ENCODE peak calls at places on chromosomes 1 and 21, in seven cellular contexts. One of them, this sample, is unnamed.

GRCh38 chr1:27572679-27573426 is 31.1 kb downstream of the AHDC1 start:
- DNase-seq in astrocyte of the spinal cord: no peak
- DNase-seq in LoVo: no peak
- DNase-seq in AG04449: no peak
- DNase-seq in stimulated activated CD8-positive, alpha-beta memory T cell treated with anti-CD3 and anti-CD28 coated beads, Interleukin-7, amount 100 ng/mL, for 24 hours: no peak
- DNase-seq in GM04503: no peak
- DNase-seq in type B pancreatic cell: no peak
- DNase-seq in this sample: no peak

GRCh38 chr1:161131721-161132409 is 602 bp downstream of the DEDD start:
- DNase-seq in astrocyte of the spinal cord: peak; percentile 11
- DNase-seq in stimulated activated CD8-positive, alpha-beta memory T cell treated with anti-CD3 and anti-CD28 coated beads, Interleukin-7, amount 100 ng/mL, for 24 hours: no peak
- DNase-seq in type B pancreatic cell: no peak
- DNase-seq in AG04449: no peak
- DNase-seq in GM04503: no peak
- DNase-seq in LoVo: no peak
- DNase-seq in this sample: no peak

GRCh38 chr1:113940365-113941244 is 11.5 kb downstream of the HIPK1 start:
- DNase-seq in astrocyte of the spinal cord: no peak
- DNase-seq in LoVo: no peak
- DNase-seq in stimulated activated CD8-positive, alpha-beta memory T cell treated with anti-CD3 and anti-CD28 coated beads, Interleukin-7, amount 100 ng/mL, for 24 hours: no peak
- DNase-seq in type B pancreatic cell: no peak
- DNase-seq in GM04503: no peak
- DNase-seq in AG04449: no peak
- DNase-seq in this sample: no peak

GRCh38 chr1:26887125-26887524 is 3.0 kb downstream of the GPN2 start:
- DNase-seq in type B pancreatic cell: no peak
- DNase-seq in AG04449: no peak
- DNase-seq in stimulated activated CD8-positive, alpha-beta memory T cell treated with anti-CD3 and anti-CD28 coated beads, Interleukin-7, amount 100 ng/mL, for 24 hours: no peak
- DNase-seq in LoVo: no peak
- DNase-seq in GM04503: no peak
- DNase-seq in astrocyte of the spinal cord: peak; percentile 47
- DNase-seq in this sample: no peak

GRCh38 chr1:224116131-224116530 is 2.2 kb downstream of the FBXO28 start:
- DNase-seq in LoVo: peak; percentile 84
- DNase-seq in stimulated activated CD8-positive, alpha-beta memory T cell treated with anti-CD3 and anti-CD28 coated beads, Interleukin-7, amount 100 ng/mL, for 24 hours: no peak
- DNase-seq in GM04503: no peak
- DNase-seq in astrocyte of the spinal cord: peak; percentile 72
- DNase-seq in AG04449: no peak
- DNase-seq in type B pancreatic cell: no peak
- DNase-seq in this sample: no peak

GRCh38 chr1:155085504-155086181 is 7.0 kb downstream of the EFNA3 start:
- DNase-seq in astrocyte of the spinal cord: no peak
- DNase-seq in type B pancreatic cell: peak; percentile 73
- DNase-seq in GM04503: no peak
- DNase-seq in LoVo: peak; percentile 80
- DNase-seq in AG04449: no peak
- DNase-seq in stimulated activated CD8-positive, alpha-beta memory T cell treated with anti-CD3 and anti-CD28 coated beads, Interleukin-7, amount 100 ng/mL, for 24 hours: peak; percentile 51
- DNase-seq in this sample: peak; percentile 77

GRCh38 chr21:24045775-24046215 is 1561.5 kb downstream of the MRPL39 start:
- DNase-seq in astrocyte of the spinal cord: peak; percentile 97
- DNase-seq in AG04449: peak; percentile 82
- DNase-seq in GM04503: peak; percentile 4
- DNase-seq in stimulated activated CD8-positive, alpha-beta memory T cell treated with anti-CD3 and anti-CD28 coated beads, Interleukin-7, amount 100 ng/mL, for 24 hours: no peak
- DNase-seq in type B pancreatic cell: no peak
- DNase-seq in LoVo: no peak
- DNase-seq in this sample: peak; percentile 42

GRCh38 chr1:229945795-229946194 is 121.2 kb upstream of the GALNT2 start:
- DNase-seq in GM04503: no peak
- DNase-seq in LoVo: no peak
- DNase-seq in stimulated activated CD8-positive, alpha-beta memory T cell treated with anti-CD3 and anti-CD28 coated beads, Interleukin-7, amount 100 ng/mL, for 24 hours: no peak
- DNase-seq in AG04449: no peak
- DNase-seq in astrocyte of the spinal cord: no peak
- DNase-seq in type B pancreatic cell: no peak
- DNase-seq in this sample: no peak

GRCh38 chr1:34268311-34269042 is 91.8 kb downstream of the C1orf94 start:
- DNase-seq in GM04503: peak; percentile 74
- DNase-seq in astrocyte of the spinal cord: peak; percentile 74
- DNase-seq in LoVo: peak; percentile 51
- DNase-seq in stimulated activated CD8-positive, alpha-beta memory T cell treated with anti-CD3 and anti-CD28 coated beads, Interleukin-7, amount 100 ng/mL, for 24 hours: no peak
- DNase-seq in type B pancreatic cell: no peak
- DNase-seq in AG04449: peak; percentile 31
- DNase-seq in this sample: peak; percentile 22

GRCh38 chr1:18398791-18399551 is 81.8 kb upstream of the KLHDC7A start:
- DNase-seq in astrocyte of the spinal cord: no peak
- DNase-seq in type B pancreatic cell: no peak
- DNase-seq in stimulated activated CD8-positive, alpha-beta memory T cell treated with anti-CD3 and anti-CD28 coated beads, Interleukin-7, amount 100 ng/mL, for 24 hours: no peak
- DNase-seq in LoVo: no peak
- DNase-seq in AG04449: no peak
- DNase-seq in GM04503: no peak
- DNase-seq in this sample: no peak

GRCh38 chr1:55179177-55179835 is 35.9 kb downstream of the USP24 start:
- DNase-seq in LoVo: no peak
- DNase-seq in AG04449: no peak
- DNase-seq in astrocyte of the spinal cord: no peak
- DNase-seq in type B pancreatic cell: no peak
- DNase-seq in GM04503: no peak
- DNase-seq in stimulated activated CD8-positive, alpha-beta memory T cell treated with anti-CD3 and anti-CD28 coated beads, Interleukin-7, amount 100 ng/mL, for 24 hours: no peak
- DNase-seq in this sample: no peak

GRCh38 chr1:233443040-233443439 is 115.5 kb downstream of the MAP3K21 start:
- DNase-seq in GM04503: no peak
- DNase-seq in astrocyte of the spinal cord: peak; percentile 59
- DNase-seq in AG04449: no peak
- DNase-seq in type B pancreatic cell: no peak
- DNase-seq in stimulated activated CD8-positive, alpha-beta memory T cell treated with anti-CD3 and anti-CD28 coated beads, Interleukin-7, amount 100 ng/mL, for 24 hours: no peak
- DNase-seq in LoVo: peak; percentile 82
- DNase-seq in this sample: no peak

GRCh38 chr1:19762175-19762779 is 37.4 kb downstream of the TMCO4 start:
- DNase-seq in stimulated activated CD8-positive, alpha-beta memory T cell treated with anti-CD3 and anti-CD28 coated beads, Interleukin-7, amount 100 ng/mL, for 24 hours: peak; percentile 14
- DNase-seq in LoVo: peak; percentile 15
- DNase-seq in GM04503: no peak
- DNase-seq in type B pancreatic cell: no peak
- DNase-seq in astrocyte of the spinal cord: no peak
- DNase-seq in AG04449: no peak
- DNase-seq in this sample: peak; percentile 84

GRCh38 chr1:165824269-165824643 is 3.2 kb upstream of the UCK2 start:
- DNase-seq in LoVo: no peak
- DNase-seq in AG04449: no peak
- DNase-seq in stimulated activated CD8-positive, alpha-beta memory T cell treated with anti-CD3 and anti-CD28 coated beads, Interleukin-7, amount 100 ng/mL, for 24 hours: no peak
- DNase-seq in GM04503: no peak
- DNase-seq in astrocyte of the spinal cord: no peak
- DNase-seq in type B pancreatic cell: no peak
- DNase-seq in this sample: no peak

GRCh38 chr1:201602413-201603265 is 63.7 kb downstream of the NAV1 start:
- DNase-seq in LoVo: no peak
- DNase-seq in stimulated activated CD8-positive, alpha-beta memory T cell treated with anti-CD3 and anti-CD28 coated beads, Interleukin-7, amount 100 ng/mL, for 24 hours: no peak
- DNase-seq in astrocyte of the spinal cord: peak; percentile 96
- DNase-seq in AG04449: peak; percentile 87
- DNase-seq in GM04503: peak; percentile 83
- DNase-seq in type B pancreatic cell: no peak
- DNase-seq in this sample: no peak

GRCh38 chr1:202599669-202600431 is 110.4 kb downstream of the SYT2 start:
- DNase-seq in type B pancreatic cell: peak; percentile 81
- DNase-seq in AG04449: no peak
- DNase-seq in LoVo: peak; percentile 45
- DNase-seq in GM04503: no peak
- DNase-seq in stimulated activated CD8-positive, alpha-beta memory T cell treated with anti-CD3 and anti-CD28 coated beads, Interleukin-7, amount 100 ng/mL, for 24 hours: no peak
- DNase-seq in astrocyte of the spinal cord: peak; percentile 79
- DNase-seq in this sample: peak; percentile 51

GRCh38 chr1:153220606-153221303 is 3.4 kb downstream of the PRR9 start:
- DNase-seq in AG04449: no peak
- DNase-seq in LoVo: no peak
- DNase-seq in stimulated activated CD8-positive, alpha-beta memory T cell treated with anti-CD3 and anti-CD28 coated beads, Interleukin-7, amount 100 ng/mL, for 24 hours: no peak
- DNase-seq in astrocyte of the spinal cord: no peak
- DNase-seq in GM04503: no peak
- DNase-seq in type B pancreatic cell: no peak
- DNase-seq in this sample: no peak

GRCh38 chr21:15159382-15160020 is 94.7 kb upstream of the NRIP1 start:
- DNase-seq in GM04503: no peak
- DNase-seq in stimulated activated CD8-positive, alpha-beta memory T cell treated with anti-CD3 and anti-CD28 coated beads, Interleukin-7, amount 100 ng/mL, for 24 hours: no peak
- DNase-seq in LoVo: peak; percentile 7
- DNase-seq in AG04449: no peak
- DNase-seq in astrocyte of the spinal cord: peak; percentile 12
- DNase-seq in type B pancreatic cell: no peak
- DNase-seq in this sample: no peak

GRCh38 chr21:32475162-32475812 is 62.8 kb downstream of the EVA1C start:
- DNase-seq in AG04449: peak; percentile 74
- DNase-seq in LoVo: peak; percentile 47
- DNase-seq in GM04503: peak; percentile 95
- DNase-seq in type B pancreatic cell: no peak
- DNase-seq in stimulated activated CD8-positive, alpha-beta memory T cell treated with anti-CD3 and anti-CD28 coated beads, Interleukin-7, amount 100 ng/mL, for 24 hours: no peak
- DNase-seq in astrocyte of the spinal cord: peak; percentile 41
- DNase-seq in this sample: no peak

GRCh38 chr1:8343464-8344001 is 25.6 kb downstream of the SLC45A1 start:
- DNase-seq in LoVo: peak; percentile 34
- DNase-seq in AG04449: peak; percentile 82
- DNase-seq in type B pancreatic cell: no peak
- DNase-seq in astrocyte of the spinal cord: peak; percentile 96
- DNase-seq in GM04503: peak; percentile 92
- DNase-seq in stimulated activated CD8-positive, alpha-beta memory T cell treated with anti-CD3 and anti-CD28 coated beads, Interleukin-7, amount 100 ng/mL, for 24 hours: no peak
- DNase-seq in this sample: no peak

GRCh38 chr1:208243522-208243850 is 698 bp downstream of the PLXNA2 start:
- DNase-seq in GM04503: no peak
- DNase-seq in AG04449: no peak
- DNase-seq in stimulated activated CD8-positive, alpha-beta memory T cell treated with anti-CD3 and anti-CD28 coated beads, Interleukin-7, amount 100 ng/mL, for 24 hours: no peak
- DNase-seq in type B pancreatic cell: no peak
- DNase-seq in astrocyte of the spinal cord: peak; percentile 42
- DNase-seq in LoVo: no peak
- DNase-seq in this sample: peak; percentile 58

GRCh38 chr1:103546496-103546895 is 21.0 kb downstream of the RNPC3 start:
- DNase-seq in astrocyte of the spinal cord: no peak
- DNase-seq in type B pancreatic cell: no peak
- DNase-seq in GM04503: no peak
- DNase-seq in AG04449: no peak
- DNase-seq in stimulated activated CD8-positive, alpha-beta memory T cell treated with anti-CD3 and anti-CD28 coated beads, Interleukin-7, amount 100 ng/mL, for 24 hours: no peak
- DNase-seq in LoVo: no peak
- DNase-seq in this sample: no peak

GRCh38 chr1:100390507-100390906 is 38.2 kb downstream of the CDC14A start:
- DNase-seq in stimulated activated CD8-positive, alpha-beta memory T cell treated with anti-CD3 and anti-CD28 coated beads, Interleukin-7, amount 100 ng/mL, for 24 hours: no peak
- DNase-seq in AG04449: no peak
- DNase-seq in LoVo: no peak
- DNase-seq in type B pancreatic cell: no peak
- DNase-seq in GM04503: no peak
- DNase-seq in astrocyte of the spinal cord: no peak
- DNase-seq in this sample: no peak

GRCh38 chr1:177334276-177334675 is 163.5 kb downstream of the BRINP2 start:
- DNase-seq in stimulated activated CD8-positive, alpha-beta memory T cell treated with anti-CD3 and anti-CD28 coated beads, Interleukin-7, amount 100 ng/mL, for 24 hours: no peak
- DNase-seq in GM04503: no peak
- DNase-seq in AG04449: no peak
- DNase-seq in astrocyte of the spinal cord: no peak
- DNase-seq in LoVo: no peak
- DNase-seq in type B pancreatic cell: no peak
- DNase-seq in this sample: no peak

GRCh38 chr1:234638832-234639799 is 29.1 kb upstream of the IRF2BP2 start:
- DNase-seq in LoVo: peak; percentile 65
- DNase-seq in GM04503: no peak
- DNase-seq in astrocyte of the spinal cord: no peak
- DNase-seq in AG04449: no peak
- DNase-seq in stimulated activated CD8-positive, alpha-beta memory T cell treated with anti-CD3 and anti-CD28 coated beads, Interleukin-7, amount 100 ng/mL, for 24 hours: no peak
- DNase-seq in type B pancreatic cell: no peak
- DNase-seq in this sample: no peak

GRCh38 chr1:155113450-155113985 is 14.2 kb upstream of the EFNA1 start:
- DNase-seq in stimulated activated CD8-positive, alpha-beta memory T cell treated with anti-CD3 and anti-CD28 coated beads, Interleukin-7, amount 100 ng/mL, for 24 hours: no peak
- DNase-seq in astrocyte of the spinal cord: no peak
- DNase-seq in LoVo: no peak
- DNase-seq in AG04449: no peak
- DNase-seq in type B pancreatic cell: no peak
- DNase-seq in GM04503: no peak
- DNase-seq in this sample: no peak

GRCh38 chr1:201850053-201850397 is 21.1 kb downstream of the IPO9 start:
- DNase-seq in astrocyte of the spinal cord: peak; percentile 86
- DNase-seq in LoVo: no peak
- DNase-seq in type B pancreatic cell: no peak
- DNase-seq in GM04503: peak; percentile 81
- DNase-seq in AG04449: peak; percentile 80
- DNase-seq in stimulated activated CD8-positive, alpha-beta memory T cell treated with anti-CD3 and anti-CD28 coated beads, Interleukin-7, amount 100 ng/mL, for 24 hours: no peak
- DNase-seq in this sample: no peak

GRCh38 chr1:43298055-43298454 is 2.7 kb upstream of the TIE1 start:
- DNase-seq in type B pancreatic cell: no peak
- DNase-seq in stimulated activated CD8-positive, alpha-beta memory T cell treated with anti-CD3 and anti-CD28 coated beads, Interleukin-7, amount 100 ng/mL, for 24 hours: no peak
- DNase-seq in AG04449: no peak
- DNase-seq in LoVo: no peak
- DNase-seq in astrocyte of the spinal cord: no peak
- DNase-seq in GM04503: no peak
- DNase-seq in this sample: no peak

GRCh38 chr1:89794406-89794805 is 26.4 kb upstream of the LRRC8D start:
- DNase-seq in stimulated activated CD8-positive, alpha-beta memory T cell treated with anti-CD3 and anti-CD28 coated beads, Interleukin-7, amount 100 ng/mL, for 24 hours: no peak
- DNase-seq in LoVo: no peak
- DNase-seq in GM04503: no peak
- DNase-seq in astrocyte of the spinal cord: peak; percentile 45
- DNase-seq in type B pancreatic cell: no peak
- DNase-seq in AG04449: no peak
- DNase-seq in this sample: no peak

GRCh38 chr1:15684042-15684461 is at the start of gene PLEKHM2:
- DNase-seq in LoVo: peak; percentile 39
- DNase-seq in type B pancreatic cell: no peak
- DNase-seq in astrocyte of the spinal cord: no peak
- DNase-seq in GM04503: no peak
- DNase-seq in AG04449: no peak
- DNase-seq in stimulated activated CD8-positive, alpha-beta memory T cell treated with anti-CD3 and anti-CD28 coated beads, Interleukin-7, amount 100 ng/mL, for 24 hours: no peak
- DNase-seq in this sample: no peak

GRCh38 chr1:240027059-240027462 is 64.6 kb upstream of the FMN2 start:
- DNase-seq in LoVo: peak; percentile 29
- DNase-seq in stimulated activated CD8-positive, alpha-beta memory T cell treated with anti-CD3 and anti-CD28 coated beads, Interleukin-7, amount 100 ng/mL, for 24 hours: no peak
- DNase-seq in astrocyte of the spinal cord: peak; percentile 63
- DNase-seq in AG04449: no peak
- DNase-seq in GM04503: peak; percentile 31
- DNase-seq in type B pancreatic cell: no peak
- DNase-seq in this sample: peak; percentile 57

GRCh38 chr1:112904071-112904830 is 51.7 kb downstream of the SLC16A1 start:
- DNase-seq in astrocyte of the spinal cord: peak; percentile 63
- DNase-seq in LoVo: peak; percentile 63
- DNase-seq in AG04449: peak; percentile 28
- DNase-seq in type B pancreatic cell: no peak
- DNase-seq in stimulated activated CD8-positive, alpha-beta memory T cell treated with anti-CD3 and anti-CD28 coated beads, Interleukin-7, amount 100 ng/mL, for 24 hours: no peak
- DNase-seq in GM04503: peak; percentile 33
- DNase-seq in this sample: no peak

This sample was measured in H1.